ENCODE peak calls at places on chromosomes 7 and 10, in eight cellular contexts. G is sigmoid colon, J is cardiac muscle cell, B is keratinocyte, C is tibial nerve, D is transverse colon, F is SK-N-SH, E is adrenal gland. Y is an unnamed sample. For H3K9me3, the result is how much of the 10 kb centered on the place peaks cover.

GRCh38 chr10:135601-136464 is 578 bp downstream of the ZMYND11 start:
- DNase-seq in D (peak), C (peak), J (peak), G (peak), F (peak), E (peak), B (no peak), Y (peak)

GRCh38 chr7:83413831-83414230 is 235.1 kb downstream of the SEMA3E start:
- DNase-seq in J (peak), G (no peak), C (no peak), D (no peak), B (no peak), E (no peak), F (peak), Y (no peak)

GRCh38 chr7:98836811-98837631 is 32.8 kb downstream of the TMEM130 start:
- DNase-seq in J (peak), G (no peak), B (no peak), C (no peak), D (peak), F (peak), E (no peak), Y (no peak)

GRCh38 chr10:90319188-90319914 is 538.5 kb downstream of the HTR7 start:
- DNase-seq in D (no peak), G (no peak), B (peak), C (no peak), J (peak), F (no peak), E (no peak), Y (no peak)

GRCh38 chr10:108452483-108453060 is 1288.1 kb upstream of the SORCS1 start:
- DNase-seq in J (no peak), B (no peak), D (no peak), E (no peak), G (no peak), F (no peak), C (no peak), Y (no peak)

GRCh38 chr7:36280840-36281812 is 108.5 kb upstream of the ANLN start:
- DNase-seq in F (peak), E (peak), G (peak), J (peak), B (no peak), C (peak), D (peak), Y (no peak)

GRCh38 chr10:76461024-76461423 is 1029.6 kb downstream of the LRMDA start:
- DNase-seq in J (no peak), G (no peak), B (no peak), C (no peak), D (no peak), F (no peak), E (no peak), Y (no peak)

GRCh38 chr7:47405921-47406765 is 175.8 kb downstream of the TNS3 start:
- DNase-seq in J (peak), C (peak), F (no peak), E (peak), D (peak), G (peak), B (no peak), Y (no peak)

GRCh38 chr10:75352650-75353049 is 48.9 kb downstream of the ZNF503 start:
- DNase-seq in G (no peak), J (no peak), C (no peak), D (no peak), E (peak), F (no peak), B (no peak), Y (no peak)

GRCh38 chr7:142856565-142857245 is 1.8 kb downstream of the EPHB6 start:
- DNase-seq in B (no peak), F (no peak), J (no peak), G (no peak), D (no peak), E (no peak), C (no peak), Y (no peak)

GRCh38 chr7:17444151-17444550 is 145.7 kb downstream of the AHR start:
- DNase-seq in F (no peak), B (no peak), D (no peak), G (no peak), C (no peak), J (no peak), E (no peak), Y (no peak)

GRCh38 chr7:17010637-17011300 is 129.0 kb upstream of the AGR3 start:
- DNase-seq in C (no peak), D (no peak), G (no peak), E (no peak), B (no peak), F (no peak), J (no peak), Y (no peak)

GRCh38 chr7:71661671-71662224 is 529.8 kb downstream of the GALNT17 start:
- DNase-seq in E (no peak), G (no peak), F (no peak), B (no peak), C (no peak), D (no peak), J (no peak), Y (no peak)

GRCh38 chr10:118339096-118339495 is 3.0 kb downstream of the FAM204A start:
- DNase-seq in F (no peak), G (no peak), E (no peak), B (no peak), J (no peak), C (no peak), D (no peak), Y (no peak)

GRCh38 chr7:71227126-71227525 is 95.2 kb downstream of the GALNT17 start:
- DNase-seq in G (no peak), B (no peak), E (no peak), C (no peak), D (no peak), F (no peak), J (no peak), Y (no peak)

GRCh38 chr10:123229927-123230630 is 75.9 kb downstream of the BUB3 start:
- DNase-seq in C (no peak), B (peak), J (no peak), D (no peak), E (no peak), F (no peak), G (no peak), Y (no peak)

GRCh38 chr10:132497788-132498561 is 39.6 kb upstream of the INPP5A start:
- DNase-seq in E (no peak), F (no peak), D (no peak), G (peak), C (no peak), J (no peak), B (no peak), Y (no peak)

GRCh38 chr7:141660259-141660658 is 41.7 kb downstream of the DENND11 start:
- DNase-seq in J (no peak), G (no peak), C (no peak), D (no peak), F (no peak), B (no peak), E (peak), Y (no peak)

GRCh38 chr10:24596531-24596930 is 127.2 kb downstream of the ARHGAP21 start:
- DNase-seq in B (no peak), G (no peak), D (no peak), C (no peak), F (no peak), J (no peak), E (no peak), Y (no peak)

GRCh38 chr10:96860631-96861277 is 28.7 kb downstream of the LCOR start:
- DNase-seq in D (no peak), E (no peak), C (no peak), F (no peak), G (no peak), J (no peak), B (no peak), Y (no peak)

GRCh38 chr10:86536294-86536861 is 14.8 kb upstream of the WAPL start:
- DNase-seq in F (no peak), J (no peak), G (no peak), E (no peak), B (no peak), D (peak), C (no peak), Y (peak)

GRCh38 chr7:467393-467828 is 52.2 kb downstream of the PDGFA start:
- DNase-seq in J (no peak), D (no peak), C (no peak), F (no peak), E (peak), B (no peak), G (no peak), Y (no peak)

GRCh38 chr7:81173766-81174281 is 255.0 kb upstream of the SEMA3C start:
- DNase-seq in D (no peak), C (no peak), E (no peak), B (no peak), F (no peak), G (no peak), J (peak), Y (no peak)

GRCh38 chr10:114694062-114694461 is 36.0 kb upstream of the ABLIM1 start:
- DNase-seq in G (no peak), F (no peak), D (no peak), E (no peak), J (no peak), C (no peak), B (no peak), Y (no peak)

GRCh38 chr10:7750222-7750621 is 37.6 kb downstream of the KIN start:
- DNase-seq in E (no peak), J (no peak), C (no peak), F (no peak), G (no peak), D (no peak), B (no peak), Y (no peak)

GRCh38 chr10:13346280-13346819 is 1.7 kb downstream of the SEPHS1 start:
- DNase-seq in D (peak), J (peak), B (no peak), C (no peak), E (peak), F (no peak), G (peak), Y (no peak)

GRCh38 chr7:63104666-63105065 is 894.0 kb upstream of the ZNF722 start:
- DNase-seq in B (no peak), C (no peak), D (no peak), F (no peak), J (no peak), E (no peak), G (no peak), Y (no peak)

GRCh38 chr7:63105978-63106377 is 892.7 kb upstream of the ZNF722 start:
- DNase-seq in E (no peak), J (no peak), C (no peak), B (no peak), D (no peak), G (no peak), F (no peak), Y (no peak)

GRCh38 chr7:63106506-63107388 is 891.9 kb upstream of the ZNF722 start:
- DNase-seq in E (no peak), J (no peak), B (no peak), D (no peak), G (no peak), C (no peak), F (no peak), Y (no peak)
- H3K9me3 ChIP-seq in E (under half), J (under half), B (under half), D (under half), G (under half), C (under half), F (under half), Y (under half)

DNA sequence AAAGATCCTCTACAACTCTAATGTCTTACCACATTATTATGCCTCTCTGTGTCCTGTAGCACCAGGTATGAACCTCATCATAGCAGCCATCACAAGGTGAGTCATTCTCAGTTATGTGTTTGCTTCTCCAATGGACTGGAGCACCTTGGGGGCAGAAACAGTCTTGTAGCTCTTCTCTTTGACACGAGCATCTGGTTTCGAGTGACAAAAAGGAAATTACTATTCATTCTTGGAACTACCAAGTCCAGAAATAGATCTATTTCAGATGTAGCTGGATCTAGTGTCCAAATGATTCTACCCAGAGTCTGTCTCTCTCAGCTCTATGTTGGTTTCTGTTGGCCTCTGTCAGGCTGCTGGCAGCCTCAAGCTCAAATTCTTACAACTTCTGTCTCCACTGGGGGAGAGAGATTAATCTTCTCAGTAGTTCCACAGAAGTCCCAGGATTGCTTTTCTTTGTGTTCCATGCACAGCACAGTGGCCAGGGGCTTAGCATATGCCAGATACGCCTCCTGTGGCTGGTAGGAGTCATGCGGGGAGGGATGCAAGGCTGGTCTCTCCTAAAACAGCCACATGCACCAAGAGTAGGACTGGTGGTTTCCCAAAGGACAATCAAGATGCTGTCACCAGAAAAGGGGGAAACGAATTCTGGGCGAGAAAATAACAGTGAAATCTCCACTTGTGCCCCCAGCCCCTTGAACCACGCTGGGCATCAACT is 37.2 kb upstream of the PAPSS2 start:
- DNase-seq in J (no peak), C (no peak), G (no peak), D (no peak), F (no peak), E (no peak), B (no peak), Y (no peak)
- H3K9me3 ChIP-seq in J (under half), C (under half), G (under half), D (under half), F (under half), E (under half), B (under half), Y (under half)

DNA sequence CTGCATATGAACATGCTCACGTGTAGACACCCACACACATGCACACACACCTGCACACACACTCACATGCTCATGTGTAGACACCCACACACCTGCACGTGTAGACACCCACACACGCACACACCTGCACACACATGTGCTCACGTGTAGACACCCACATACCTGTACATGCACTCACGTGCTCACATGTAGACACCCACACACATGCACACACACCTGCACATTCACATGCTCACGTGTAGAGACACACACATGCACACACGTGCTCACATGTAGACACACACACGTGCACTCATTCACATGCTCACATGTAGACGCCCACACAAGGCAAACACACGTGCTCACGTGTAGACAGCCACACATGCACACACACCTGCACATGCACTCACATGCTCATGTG is 275.8 kb downstream of the PTPRN2 start:
- DNase-seq in B (no peak), C (no peak), D (no peak), E (no peak), G (no peak), F (no peak), J (no peak), Y (no peak)
- H3K9me3 ChIP-seq in B (under half), C (under half), D (under half), E (under half), G (under half), F (under half), J (under half), Y (under half)

GRCh38 chr10:129486805-129487204 is 19.8 kb downstream of the MGMT start:
- DNase-seq in C (no peak), G (no peak), E (no peak), F (no peak), J (no peak), D (no peak), B (no peak), Y (no peak)
- H3K9me3 ChIP-seq in C (under half), G (under half), E (under half), F (under half), J (under half), D (half or more), B (under half), Y (under half)

DNA sequence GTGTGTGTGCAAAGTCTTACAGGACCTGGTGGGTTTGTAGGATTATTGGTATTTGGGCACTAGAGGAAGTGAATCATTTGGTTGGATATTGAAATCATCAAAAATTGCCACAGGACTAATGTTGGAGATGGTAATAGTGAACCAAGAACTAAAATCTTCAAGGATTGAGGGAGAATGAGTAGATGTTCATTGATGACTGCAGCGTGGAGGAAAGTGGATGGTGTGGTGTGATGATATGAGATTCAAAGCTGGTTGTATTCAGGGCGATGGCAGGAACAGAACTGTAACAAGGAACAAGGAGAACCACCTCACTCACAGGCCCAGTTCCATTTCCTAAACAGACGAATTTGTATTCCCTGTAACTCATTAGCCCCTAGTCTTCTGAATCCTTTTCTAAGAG is 90.3 kb downstream of the TRIM24 start:
- DNase-seq in C (no peak), B (no peak), G (no peak), E (no peak), D (no peak), F (no peak), J (no peak), Y (no peak)
- H3K9me3 ChIP-seq in C (under half), B (under half), G (under half), E (under half), D (under half), F (under half), J (under half), Y (under half)

Y was measured in T-helper 17 cell.